ENCODE peak calls at places on chromosomes 6 and 20, in four cellular contexts. O, G, I and C are unnamed samples.
A peak's percentile ranks its signal among the peaks of the same experiment; 100 is the strongest.

GRCh38 chr6:6689413-6690143 is 101.1 kb downstream of the LY86 start:
- DNase-seq in O (no peak), G (no peak), I (no peak), C (no peak)

GRCh38 chr6:166565084-166565651 is 21.3 kb downstream of the RAMACL start:
- DNase-seq in O (no peak), G (no peak), I (no peak), C (no peak)

GRCh38 chr20:62918830-62919229 is 7.5 kb downstream of the DIDO1 start:
- DNase-seq in O (no peak), G (no peak), I (no peak), C (no peak)

GRCh38 chr6:89951574-89952360 is 57.5 kb downstream of the GJA10 start:
- DNase-seq in O (no peak), G (no peak), I (no peak), C (no peak)

GRCh38 chr20:50408526-50409364 is 101.4 kb upstream of the PTPN1 start:
- DNase-seq in O (no peak), G (no peak), I (no peak), C (no peak)

GRCh38 chr6:82959385-82959941 is 106.2 kb downstream of the UBE3D start:
- DNase-seq in O (no peak), G (no peak), I (no peak), C (no peak)

GRCh38 chr6:15493437-15494168 is 169.2 kb downstream of the DTNBP1 start:
- DNase-seq in O (no peak), G (no peak), I (no peak), C (no peak)

GRCh38 chr6:75278474-75279077 is 6.0 kb downstream of the TMEM30A start:
- DNase-seq in O (no peak), G (no peak), I (no peak), C (no peak)

GRCh38 chr6:70379473-70380013 is 33.8 kb upstream of the FAM135A start:
- DNase-seq in O (no peak), G (no peak), I (no peak), C (no peak)

GRCh38 chr6:134420638-134421181 is 102.8 kb upstream of the SGK1 start:
- DNase-seq in O (no peak), G (no peak), I (no peak), C (no peak)

GRCh38 chr6:128339635-128340436 is 180.6 kb downstream of the PTPRK start:
- DNase-seq in O (no peak), G (no peak), I (no peak), C (no peak)

GRCh38 chr20:57570898-57571297 is 10.0 kb downstream of the PCK1 start:
- DNase-seq in O (no peak), G (no peak), I (no peak), C (no peak)

GRCh38 chr6:157741321-157741720 is 81.7 kb upstream of the SNX9 start:
- DNase-seq in O (no peak), G (no peak), I (no peak), C (no peak)

GRCh38 chr6:154942770-154943169 is 52.3 kb upstream of the TIAM2 start:
- DNase-seq in O (no peak), G (no peak), I (no peak), C (no peak)

GRCh38 chr20:34222208-34222607 is 19.0 kb upstream of the ASIP start:
- DNase-seq in O (peak; percentile 16), G (no peak), I (no peak), C (no peak)

GRCh38 chr6:167401525-167402194 is 76.8 kb downstream of the TTLL2 start:
- DNase-seq in O (peak; percentile 74), G (no peak), I (no peak), C (no peak)

GRCh38 chr20:2797136-2797983 is 3.1 kb downstream of the CPXM1 start:
- DNase-seq in O (no peak), G (no peak), I (no peak), C (no peak)

GRCh38 chr20:750801-751200 is 17.5 kb downstream of the SLC52A3 start:
- DNase-seq in O (no peak), G (no peak), I (no peak), C (no peak)

GRCh38 chr6:10219510-10219909 is 195.4 kb downstream of the TFAP2A start:
- DNase-seq in O (no peak), G (no peak), I (no peak), C (no peak)

GRCh38 chr6:158789115-158789917 is 29.9 kb downstream of the EZR start:
- DNase-seq in O (no peak), G (no peak), I (no peak), C (peak; percentile 83)

GRCh38 chr6:105161411-105161810 is 18.4 kb downstream of the POPDC3 start:
- DNase-seq in O (no peak), G (no peak), I (no peak), C (no peak)

GRCh38 chr20:32574296-32575226 is 10.6 kb downstream of the NOL4L start:
- DNase-seq in O (no peak), G (no peak), I (peak; percentile 60), C (no peak)

GRCh38 chr6:113496157-113496556 is 361.0 kb upstream of the MARCKS start:
- DNase-seq in O (no peak), G (no peak), I (no peak), C (no peak)

GRCh38 chr20:39049148-39049547 is 87.0 kb downstream of the DHX35 start:
- DNase-seq in O (no peak), G (no peak), I (no peak), C (no peak)

GRCh38 chr6:138499303-138499991 is at the start of gene NHSL1:
- DNase-seq in O (peak; percentile 70), G (no peak), I (no peak), C (no peak)

GRCh38 chr6:105780146-105780860 is 305.8 kb upstream of the PRDM1 start:
- DNase-seq in O (no peak), G (no peak), I (peak; percentile 36), C (no peak)

GRCh38 chr6:5996701-5997419 is 9.9 kb downstream of the NRN1 start:
- DNase-seq in O (no peak), G (no peak), I (no peak), C (no peak)

GRCh38 chr6:135555550-135555949 is 58.0 kb upstream of the AHI1 start:
- DNase-seq in O (no peak), G (no peak), I (no peak), C (no peak)

GRCh38 chr6:134594881-134595280 is 277.0 kb upstream of the SGK1 start:
- DNase-seq in O (no peak), G (no peak), I (no peak), C (no peak)

GRCh38 chr6:21132856-21133610 is 460.5 kb upstream of the SOX4 start:
- DNase-seq in O (no peak), G (no peak), I (peak; percentile 34), C (no peak)

GRCh38 chr20:51565298-51565697 is 22.8 kb upstream of the NFATC2 start:
- DNase-seq in O (no peak), G (no peak), I (no peak), C (no peak)

GRCh38 chr6:115798229-115798628 is 262.5 kb downstream of the FRK start:
- DNase-seq in O (no peak), G (no peak), I (no peak), C (no peak)

GRCh38 chr20:61551401-61551800 is 299.3 kb downstream of the CDH4 start:
- DNase-seq in O (no peak), G (no peak), I (no peak), C (no peak)

GRCh38 chr20:25496165-25496967 is 88.9 kb downstream of the GINS1 start:
- DNase-seq in O (no peak), G (no peak), I (no peak), C (no peak)

GRCh38 chr6:125503181-125503580 is 201.4 kb upstream of the HDDC2 start:
- DNase-seq in O (no peak), G (no peak), I (no peak), C (no peak)

GRCh38 chr20:43799150-43799711 is 72.4 kb upstream of the GTSF1L start:
- DNase-seq in O (no peak), G (no peak), I (no peak), C (peak; percentile 69)